ENCODE peak calls at places on chromosomes 7 and 10, in five cellular contexts. One of them, this sample, is unnamed.

GRCh38 chr7:12650080-12650479 is 37.4 kb upstream of the ARL4A start:
- DNase-seq in CD4-positive, alpha-beta T cell: no peak
- DNase-seq in stimulated activated CD4-positive, alpha-beta T cell treated with anti-CD3 and anti-CD28 coated beads, Interleukin-12 subunit alpha, Interleukin-12 subunit beta, amount 100 ng/mL, for 48 hours: no peak
- DNase-seq in SHP77: no peak
- DNase-seq in NCI-H1092 treated with DMSO at 0.1 percent for 48 hours: no peak
- DNase-seq in this sample: no peak

GRCh38 chr7:64099656-64100531 is 54.7 kb downstream of the ZNF727 start:
- DNase-seq in stimulated activated CD4-positive, alpha-beta T cell treated with anti-CD3 and anti-CD28 coated beads, Interleukin-12 subunit alpha, Interleukin-12 subunit beta, amount 100 ng/mL, for 48 hours: no peak
- DNase-seq in CD4-positive, alpha-beta T cell: no peak
- DNase-seq in NCI-H1092 treated with DMSO at 0.1 percent for 48 hours: no peak
- DNase-seq in SHP77: no peak
- DNase-seq in this sample: no peak

GRCh38 chr10:102538811-102539210 is 35.0 kb downstream of the SUFU start:
- DNase-seq in stimulated activated CD4-positive, alpha-beta T cell treated with anti-CD3 and anti-CD28 coated beads, Interleukin-12 subunit alpha, Interleukin-12 subunit beta, amount 100 ng/mL, for 48 hours: no peak
- DNase-seq in SHP77: no peak
- DNase-seq in NCI-H1092 treated with DMSO at 0.1 percent for 48 hours: no peak
- DNase-seq in CD4-positive, alpha-beta T cell: no peak
- DNase-seq in this sample: no peak

GRCh38 chr10:113947138-113948011 is 92.9 kb downstream of the NHLRC2 start:
- DNase-seq in SHP77: no peak
- DNase-seq in CD4-positive, alpha-beta T cell: no peak
- DNase-seq in NCI-H1092 treated with DMSO at 0.1 percent for 48 hours: no peak
- DNase-seq in stimulated activated CD4-positive, alpha-beta T cell treated with anti-CD3 and anti-CD28 coated beads, Interleukin-12 subunit alpha, Interleukin-12 subunit beta, amount 100 ng/mL, for 48 hours: no peak
- DNase-seq in this sample: no peak

GRCh38 chr10:87925570-87925969 is 62.1 kb downstream of the PTEN start:
- DNase-seq in stimulated activated CD4-positive, alpha-beta T cell treated with anti-CD3 and anti-CD28 coated beads, Interleukin-12 subunit alpha, Interleukin-12 subunit beta, amount 100 ng/mL, for 48 hours: no peak
- DNase-seq in SHP77: peak; percentile 15
- DNase-seq in CD4-positive, alpha-beta T cell: no peak
- DNase-seq in NCI-H1092 treated with DMSO at 0.1 percent for 48 hours: peak; percentile 76
- DNase-seq in this sample: peak; percentile 44

GRCh38 chr7:91784469-91784868 is 96.0 kb downstream of the MTERF1 start:
- DNase-seq in stimulated activated CD4-positive, alpha-beta T cell treated with anti-CD3 and anti-CD28 coated beads, Interleukin-12 subunit alpha, Interleukin-12 subunit beta, amount 100 ng/mL, for 48 hours: no peak
- DNase-seq in SHP77: peak; percentile 9
- DNase-seq in NCI-H1092 treated with DMSO at 0.1 percent for 48 hours: peak; percentile 54
- DNase-seq in CD4-positive, alpha-beta T cell: no peak
- DNase-seq in this sample: peak; percentile 12

GRCh38 chr7:90455163-90456030 is 14.0 kb upstream of the PTTG1IP2 start:
- DNase-seq in NCI-H1092 treated with DMSO at 0.1 percent for 48 hours: peak; percentile 87
- DNase-seq in SHP77: peak; percentile 37
- DNase-seq in CD4-positive, alpha-beta T cell: no peak
- DNase-seq in stimulated activated CD4-positive, alpha-beta T cell treated with anti-CD3 and anti-CD28 coated beads, Interleukin-12 subunit alpha, Interleukin-12 subunit beta, amount 100 ng/mL, for 48 hours: no peak
- DNase-seq in this sample: peak; percentile 43

GRCh38 chr7:134307320-134307719 is 9.4 kb downstream of the SLC35B4 start:
- DNase-seq in stimulated activated CD4-positive, alpha-beta T cell treated with anti-CD3 and anti-CD28 coated beads, Interleukin-12 subunit alpha, Interleukin-12 subunit beta, amount 100 ng/mL, for 48 hours: no peak
- DNase-seq in NCI-H1092 treated with DMSO at 0.1 percent for 48 hours: no peak
- DNase-seq in SHP77: no peak
- DNase-seq in CD4-positive, alpha-beta T cell: no peak
- DNase-seq in this sample: no peak

GRCh38 chr7:79507161-79507560 is 53.7 kb upstream of the MAGI2 start:
- DNase-seq in stimulated activated CD4-positive, alpha-beta T cell treated with anti-CD3 and anti-CD28 coated beads, Interleukin-12 subunit alpha, Interleukin-12 subunit beta, amount 100 ng/mL, for 48 hours: no peak
- DNase-seq in SHP77: no peak
- DNase-seq in NCI-H1092 treated with DMSO at 0.1 percent for 48 hours: no peak
- DNase-seq in CD4-positive, alpha-beta T cell: no peak
- DNase-seq in this sample: no peak

GRCh38 chr7:112635742-112636141 is 154.5 kb downstream of the TMEM168 start:
- DNase-seq in CD4-positive, alpha-beta T cell: no peak
- DNase-seq in stimulated activated CD4-positive, alpha-beta T cell treated with anti-CD3 and anti-CD28 coated beads, Interleukin-12 subunit alpha, Interleukin-12 subunit beta, amount 100 ng/mL, for 48 hours: no peak
- DNase-seq in SHP77: no peak
- DNase-seq in NCI-H1092 treated with DMSO at 0.1 percent for 48 hours: no peak
- DNase-seq in this sample: no peak

GRCh38 chr7:119900996-119901395 is 372.0 kb upstream of the KCND2 start:
- DNase-seq in CD4-positive, alpha-beta T cell: no peak
- DNase-seq in stimulated activated CD4-positive, alpha-beta T cell treated with anti-CD3 and anti-CD28 coated beads, Interleukin-12 subunit alpha, Interleukin-12 subunit beta, amount 100 ng/mL, for 48 hours: no peak
- DNase-seq in NCI-H1092 treated with DMSO at 0.1 percent for 48 hours: no peak
- DNase-seq in SHP77: no peak
- DNase-seq in this sample: no peak

GRCh38 chr10:92627845-92628480 is 35.0 kb downstream of the KIF11 start:
- DNase-seq in SHP77: no peak
- DNase-seq in stimulated activated CD4-positive, alpha-beta T cell treated with anti-CD3 and anti-CD28 coated beads, Interleukin-12 subunit alpha, Interleukin-12 subunit beta, amount 100 ng/mL, for 48 hours: no peak
- DNase-seq in CD4-positive, alpha-beta T cell: no peak
- DNase-seq in NCI-H1092 treated with DMSO at 0.1 percent for 48 hours: no peak
- DNase-seq in this sample: no peak

GRCh38 chr7:1141651-1142050 is 18.3 kb downstream of the ZFAND2A start:
- DNase-seq in CD4-positive, alpha-beta T cell: no peak
- DNase-seq in NCI-H1092 treated with DMSO at 0.1 percent for 48 hours: no peak
- DNase-seq in SHP77: no peak
- DNase-seq in stimulated activated CD4-positive, alpha-beta T cell treated with anti-CD3 and anti-CD28 coated beads, Interleukin-12 subunit alpha, Interleukin-12 subunit beta, amount 100 ng/mL, for 48 hours: no peak
- DNase-seq in this sample: no peak

GRCh38 chr10:45513586-45513985 is 139.6 kb downstream of the ALOX5 start:
- DNase-seq in SHP77: no peak
- DNase-seq in stimulated activated CD4-positive, alpha-beta T cell treated with anti-CD3 and anti-CD28 coated beads, Interleukin-12 subunit alpha, Interleukin-12 subunit beta, amount 100 ng/mL, for 48 hours: no peak
- DNase-seq in NCI-H1092 treated with DMSO at 0.1 percent for 48 hours: no peak
- DNase-seq in CD4-positive, alpha-beta T cell: no peak
- DNase-seq in this sample: no peak

GRCh38 chr10:12503311-12503710 is 154.0 kb downstream of the CAMK1D start:
- DNase-seq in SHP77: peak; percentile 46
- DNase-seq in CD4-positive, alpha-beta T cell: no peak
- DNase-seq in stimulated activated CD4-positive, alpha-beta T cell treated with anti-CD3 and anti-CD28 coated beads, Interleukin-12 subunit alpha, Interleukin-12 subunit beta, amount 100 ng/mL, for 48 hours: no peak
- DNase-seq in NCI-H1092 treated with DMSO at 0.1 percent for 48 hours: peak; percentile 45
- DNase-seq in this sample: no peak

GRCh38 chr10:37734971-37735370 is 122.4 kb downstream of the ZNF248 start:
- DNase-seq in CD4-positive, alpha-beta T cell: no peak
- DNase-seq in NCI-H1092 treated with DMSO at 0.1 percent for 48 hours: no peak
- DNase-seq in SHP77: no peak
- DNase-seq in stimulated activated CD4-positive, alpha-beta T cell treated with anti-CD3 and anti-CD28 coated beads, Interleukin-12 subunit alpha, Interleukin-12 subunit beta, amount 100 ng/mL, for 48 hours: no peak
- DNase-seq in this sample: no peak

GRCh38 chr10:99279626-99280111 is 44.0 kb upstream of the HPSE2 start:
- DNase-seq in stimulated activated CD4-positive, alpha-beta T cell treated with anti-CD3 and anti-CD28 coated beads, Interleukin-12 subunit alpha, Interleukin-12 subunit beta, amount 100 ng/mL, for 48 hours: no peak
- DNase-seq in SHP77: no peak
- DNase-seq in NCI-H1092 treated with DMSO at 0.1 percent for 48 hours: no peak
- DNase-seq in CD4-positive, alpha-beta T cell: no peak
- DNase-seq in this sample: no peak

GRCh38 chr7:105439174-105439893 is 50.6 kb upstream of the SRPK2 start:
- DNase-seq in SHP77: no peak
- DNase-seq in stimulated activated CD4-positive, alpha-beta T cell treated with anti-CD3 and anti-CD28 coated beads, Interleukin-12 subunit alpha, Interleukin-12 subunit beta, amount 100 ng/mL, for 48 hours: peak; percentile 13
- DNase-seq in NCI-H1092 treated with DMSO at 0.1 percent for 48 hours: peak; percentile 80
- DNase-seq in CD4-positive, alpha-beta T cell: no peak
- DNase-seq in this sample: peak; percentile 3

GRCh38 chr7:47405286-47405904 is 176.5 kb downstream of the TNS3 start:
- DNase-seq in NCI-H1092 treated with DMSO at 0.1 percent for 48 hours: no peak
- DNase-seq in CD4-positive, alpha-beta T cell: no peak
- DNase-seq in stimulated activated CD4-positive, alpha-beta T cell treated with anti-CD3 and anti-CD28 coated beads, Interleukin-12 subunit alpha, Interleukin-12 subunit beta, amount 100 ng/mL, for 48 hours: no peak
- DNase-seq in SHP77: no peak
- DNase-seq in this sample: no peak